ENCODE peak calls at places on chromosomes 3 and 15, in six cellular contexts. V is SK-MEL-5; S is stimulated activated CD4-positive, alpha-beta T cell treated with anti-CD3 and anti-CD28 coated beads, Interleukin-4, amount 100 ng/mL, for 48 hours; X is ACHN; I is cardiac fibroblast; M is progenitor cell of endocrine pancreas. T is an unnamed sample.

GRCh38 chr3:99662838-99663570 is 24.6 kb downstream of the COL8A1 start:
- DNase-seq in V (no peak), S (no peak), X (no peak), I (no peak), M (no peak), T (no peak)

GRCh38 chr3:186772281-186772885 is 11.0 kb upstream of the EIF4A2 start:
- DNase-seq in V (no peak), S (no peak), X (no peak), I (no peak), M (no peak), T (peak)

GRCh38 chr3:32696523-32696922 is 11.5 kb downstream of the CNOT10 start:
- DNase-seq in V (no peak), S (no peak), X (no peak), I (no peak), M (no peak), T (no peak)

GRCh38 chr15:51181221-51181620 is 86.5 kb upstream of the TNFAIP8L3 start:
- DNase-seq in V (no peak), S (no peak), X (no peak), I (no peak), M (no peak), T (no peak)

GRCh38 chr15:34734303-34734702 is 20.5 kb downstream of the GJD2 start:
- DNase-seq in V (no peak), S (no peak), X (no peak), I (no peak), M (no peak), T (no peak)

GRCh38 chr3:188834349-188834748 is 337.4 kb upstream of the TPRG1 start:
- DNase-seq in V (no peak), S (no peak), X (no peak), I (no peak), M (no peak), T (no peak)

GRCh38 chr3:74463515-74463914 is 150.9 kb downstream of the CNTN3 start:
- DNase-seq in V (no peak), S (no peak), X (no peak), I (no peak), M (no peak), T (no peak)

GRCh38 chr3:78163379-78163778 is 1123.5 kb downstream of the ROBO2 start:
- DNase-seq in V (no peak), S (no peak), X (no peak), I (no peak), M (no peak), T (no peak)

GRCh38 chr3:131109156-131109555 is 82.5 kb downstream of the NEK11 start:
- DNase-seq in V (no peak), S (no peak), X (no peak), I (no peak), M (no peak), T (no peak)

GRCh38 chr15:100336061-100336460 is 5.7 kb downstream of the ADAMTS17 start:
- DNase-seq in V (no peak), S (no peak), X (no peak), I (no peak), M (no peak), T (no peak)

GRCh38 chr15:62120776-62121175 is 44.3 kb downstream of the C2CD4B start:
- DNase-seq in V (no peak), S (no peak), X (no peak), I (no peak), M (no peak), T (no peak)

GRCh38 chr15:80777836-80778620 is 1.1 kb upstream of the CEMIP start:
- DNase-seq in V (no peak), S (no peak), X (no peak), I (peak), M (no peak), T (no peak)

GRCh38 chr3:38458796-38459498 is 5.3 kb downstream of the ACVR2B start:
- DNase-seq in V (no peak), S (no peak), X (no peak), I (no peak), M (no peak), T (no peak)

GRCh38 chr15:58731756-58732535 is 17.6 kb downstream of the ADAM10 start:
- DNase-seq in V (peak), S (no peak), X (peak), I (peak), M (no peak), T (no peak)

GRCh38 chr3:119294402-119294888 is 262 bp downstream of the ARHGAP31 start:
- DNase-seq in V (peak), S (peak), X (peak), I (no peak), M (no peak), T (peak)

GRCh38 chr3:16148783-16149182 is 25.7 kb upstream of the GALNT15 start:
- DNase-seq in V (no peak), S (no peak), X (no peak), I (peak), M (no peak), T (no peak)